ENCODE peak calls at places on chromosomes 13 and 19, in four cellular contexts. K is GM23248, L is fibroblast of lung, U is trophoblast cell. D is an unnamed sample.
A peak's percentile ranks its signal among the peaks of the same experiment; 100 is the strongest.

GRCh38 chr19:41521860-41522555 is 54.0 kb upstream of the CEACAM21 start:
- DNase-seq in U (no peak), L (no peak), K (peak; percentile 10), D (no peak)

GRCh38 chr13:45662122-45662521 is 40.0 kb upstream of the CBY2 start:
- DNase-seq in L (peak; percentile 28), U (no peak), K (peak; percentile 30), D (no peak)

GRCh38 chr13:28718186-28718537 is 608 bp downstream of the SLC46A3 start:
- DNase-seq in L (peak; percentile 3), U (peak; percentile 33), K (no peak), D (no peak)

GRCh38 chr13:73767747-73768315 is 366.4 kb downstream of the KLF12 start:
- DNase-seq in U (peak; percentile 43), K (no peak), L (no peak), D (no peak)

GRCh38 chr13:27194895-27195764 is 23.5 kb upstream of the USP12 start:
- DNase-seq in U (peak; percentile 87), L (peak; percentile 96), K (peak; percentile 96), D (peak; percentile 91)

GRCh38 chr19:30293051-30293785 is 79.0 kb upstream of the ZNF536 start:
- DNase-seq in U (no peak), K (no peak), L (no peak), D (no peak)

GRCh38 chr19:43700368-43701015 is 15.4 kb upstream of the IRGC start:
- DNase-seq in L (peak; percentile 85), U (peak; percentile 53), K (peak; percentile 91), D (peak; percentile 23)

GRCh38 chr13:27170521-27171243 is 929 bp downstream of the USP12 start:
- DNase-seq in U (peak; percentile 73), L (no peak), K (peak; percentile 87), D (no peak)

GRCh38 chr19:54453921-54454780 is 5.2 kb downstream of the LENG8 start:
- DNase-seq in L (no peak), K (no peak), U (no peak), D (no peak)

GRCh38 chr13:81610613-81611012 is 1269.7 kb upstream of the SPRY2 start:
- DNase-seq in U (no peak), K (no peak), L (no peak), D (no peak)

GRCh38 chr19:50203281-50204080 is at the start of gene MYH14:
- DNase-seq in K (peak; percentile 63), L (peak; percentile 3), U (peak; percentile 26), D (no peak)

GRCh38 chr13:51624695-51625345 is 40.6 kb downstream of the WDFY2 start:
- DNase-seq in U (no peak), K (no peak), L (no peak), D (no peak)

GRCh38 chr13:100789968-100790367 is 115.4 kb upstream of the TMTC4 start:
- DNase-seq in K (peak; percentile 11), L (peak; percentile 35), U (no peak), D (no peak)

GRCh38 chr19:48975947-48976847 is 11.1 kb downstream of the FTL start:
- DNase-seq in U (peak; percentile 30), K (peak; percentile 29), L (no peak), D (no peak)

GRCh38 chr13:98215508-98215907 is 38.4 kb upstream of the RNF113B start:
- DNase-seq in K (no peak), L (no peak), U (no peak), D (no peak)

GRCh38 chr13:98217597-98217996 is 40.5 kb upstream of the RNF113B start:
- DNase-seq in U (no peak), L (no peak), K (no peak), D (no peak)

GRCh38 chr13:98216135-98216565 is 39.1 kb upstream of the RNF113B start:
- DNase-seq in U (no peak), K (peak; percentile 96), L (peak; percentile 91), D (peak; percentile 19)

GRCh38 chr13:98214707-98215106 is 37.6 kb upstream of the RNF113B start:
- DNase-seq in K (no peak), L (no peak), U (peak; percentile 71), D (peak; percentile 44)

DNA sequence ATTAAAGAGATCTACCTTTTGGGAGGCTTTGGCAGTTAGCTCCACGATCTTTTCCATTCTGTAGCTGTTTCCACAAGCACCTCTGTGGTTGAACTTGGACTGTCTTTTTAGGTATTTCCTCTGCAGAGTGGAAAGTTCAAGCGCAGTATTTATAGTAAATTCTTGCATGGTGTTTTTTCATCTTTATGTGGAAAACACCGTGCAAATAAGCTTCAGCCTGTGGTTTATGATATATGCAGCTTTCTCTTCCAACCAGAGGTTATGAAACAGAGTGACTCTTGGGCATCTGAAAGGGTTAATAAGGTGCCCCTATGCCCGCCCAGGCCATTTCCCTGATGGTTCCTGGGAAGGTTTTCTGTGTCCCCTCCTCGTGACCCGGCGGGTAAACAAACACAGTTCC is 39.6 kb upstream of the RNF113B start:
- DNase-seq in K (no peak), U (no peak), L (no peak), D (no peak)
- H3K27ac ChIP-seq in K (peak overlapping the region; percentile 90), U (no peak overlapping the region), L (peak overlapping the region; percentile 90), D (no peak overlapping the region)

GRCh38 chr19:55646889-55647731 is 902 bp upstream of the CCDC106 start:
- DNase-seq in U (peak; percentile 38), K (peak; percentile 9), L (no peak), D (no peak)
- H3K9ac ChIP-seq in U (peak overlapping the region; percentile 51), K (peak overlapping the region; percentile 82), L (no peak overlapping the region), D (no peak overlapping the region)

GRCh38 chr13:96091932-96092253 is 2.0 kb downstream of the HS6ST3 start:
- DNase-seq in K (no peak), L (no peak), U (no peak), D (no peak)
- H3K4me3 ChIP-seq in K (no peak overlapping the region), L (no peak overlapping the region), U (no peak overlapping the region), D (no peak overlapping the region)

GRCh38 chr19:5171711-5172110 is 168.9 kb downstream of the PTPRS start:
- DNase-seq in U (peak; percentile 99), K (no peak), L (peak; percentile 37), D (no peak)

GRCh38 chr19:5178051-5178450 is 162.6 kb downstream of the PTPRS start:
- DNase-seq in K (no peak), U (peak; percentile 70), L (no peak), D (no peak)

GRCh38 chr19:5173993-5174392 is 166.6 kb downstream of the PTPRS start:
- DNase-seq in L (no peak), K (no peak), U (peak; percentile 80), D (no peak)

GRCh38 chr19:5170329-5170745 is 170.3 kb downstream of the PTPRS start:
- DNase-seq in U (peak; percentile 77), L (no peak), K (no peak), D (no peak)

GRCh38 chr19:5172859-5173577 is 167.6 kb downstream of the PTPRS start:
- DNase-seq in K (peak; percentile 99), U (peak; percentile 100), L (peak; percentile 97), D (peak; percentile 99)
- H3K27ac ChIP-seq in K (peak overlapping the region; percentile 98), U (peak overlapping the region; percentile 62), L (peak overlapping the region; percentile 86), D (peak overlapping the region; percentile 67)

D was measured in mammary epithelial cell.